ENCODE peak calls at places on chromosomes 7 and 10, in seven cellular contexts. One of them, this sample, is unnamed.

GRCh38 chr10:28838908-28839307 is 161.6 kb downstream of the BAMBI start:
- DNase-seq in psoas muscle: no peak
- DNase-seq in mucosa of descending colon: peak; percentile 56
- DNase-seq in aorta: no peak
- DNase-seq in heart right ventricle: no peak
- DNase-seq in uterus: no peak
- DNase-seq in lower lobe of right lung: no peak
- DNase-seq in this sample: no peak

GRCh38 chr7:14332155-14332554 is 342.7 kb upstream of the ETV1 start:
- DNase-seq in aorta: no peak
- DNase-seq in psoas muscle: no peak
- DNase-seq in uterus: no peak
- DNase-seq in mucosa of descending colon: no peak
- DNase-seq in heart right ventricle: peak; percentile 16
- DNase-seq in lower lobe of right lung: no peak
- DNase-seq in this sample: no peak

GRCh38 chr10:27153325-27153724 is 859 bp downstream of the YME1L1 start:
- DNase-seq in mucosa of descending colon: no peak
- DNase-seq in heart right ventricle: no peak
- DNase-seq in psoas muscle: no peak
- DNase-seq in lower lobe of right lung: no peak
- DNase-seq in uterus: no peak
- DNase-seq in aorta: no peak
- DNase-seq in this sample: no peak

GRCh38 chr10:75395171-75395954 is 6.2 kb downstream of the ZNF503 start:
- DNase-seq in lower lobe of right lung: peak; percentile 75
- DNase-seq in aorta: peak; percentile 88
- DNase-seq in mucosa of descending colon: peak; percentile 48
- DNase-seq in psoas muscle: peak; percentile 70
- DNase-seq in uterus: peak; percentile 73
- DNase-seq in heart right ventricle: no peak
- DNase-seq in this sample: peak; percentile 88

GRCh38 chr10:80414126-80414898 is 6.0 kb downstream of the PRXL2A start:
- DNase-seq in heart right ventricle: no peak
- DNase-seq in mucosa of descending colon: peak; percentile 62
- DNase-seq in lower lobe of right lung: no peak
- DNase-seq in aorta: no peak
- DNase-seq in uterus: no peak
- DNase-seq in psoas muscle: no peak
- DNase-seq in this sample: no peak

GRCh38 chr7:24800073-24800472 is 42.8 kb upstream of the GSDME start:
- DNase-seq in heart right ventricle: no peak
- DNase-seq in lower lobe of right lung: no peak
- DNase-seq in mucosa of descending colon: no peak
- DNase-seq in uterus: no peak
- DNase-seq in aorta: no peak
- DNase-seq in psoas muscle: no peak
- DNase-seq in this sample: no peak

GRCh38 chr7:92586403-92586802 is 3.8 kb downstream of the FAM133B start:
- DNase-seq in heart right ventricle: no peak
- DNase-seq in aorta: no peak
- DNase-seq in psoas muscle: no peak
- DNase-seq in uterus: no peak
- DNase-seq in mucosa of descending colon: no peak
- DNase-seq in lower lobe of right lung: no peak
- DNase-seq in this sample: no peak

GRCh38 chr7:64602518-64602917 is 39.6 kb upstream of the ZNF680 start:
- DNase-seq in uterus: no peak
- DNase-seq in mucosa of descending colon: no peak
- DNase-seq in heart right ventricle: no peak
- DNase-seq in lower lobe of right lung: no peak
- DNase-seq in aorta: no peak
- DNase-seq in psoas muscle: no peak
- DNase-seq in this sample: no peak

GRCh38 chr7:98805956-98806838 is 63.6 kb downstream of the TMEM130 start:
- DNase-seq in uterus: no peak
- DNase-seq in heart right ventricle: no peak
- DNase-seq in mucosa of descending colon: no peak
- DNase-seq in lower lobe of right lung: no peak
- DNase-seq in aorta: no peak
- DNase-seq in psoas muscle: no peak
- DNase-seq in this sample: no peak

GRCh38 chr7:82087099-82087498 is 317.3 kb upstream of the HGF start:
- DNase-seq in lower lobe of right lung: no peak
- DNase-seq in psoas muscle: no peak
- DNase-seq in aorta: no peak
- DNase-seq in heart right ventricle: no peak
- DNase-seq in mucosa of descending colon: no peak
- DNase-seq in uterus: no peak
- DNase-seq in this sample: no peak

GRCh38 chr10:15316144-15316543 is 54.9 kb downstream of the FAM171A1 start:
- DNase-seq in mucosa of descending colon: no peak
- DNase-seq in aorta: no peak
- DNase-seq in lower lobe of right lung: no peak
- DNase-seq in uterus: no peak
- DNase-seq in heart right ventricle: no peak
- DNase-seq in psoas muscle: no peak
- DNase-seq in this sample: no peak

GRCh38 chr10:28202941-28203352 is 99.9 kb downstream of the MPP7 start:
- DNase-seq in lower lobe of right lung: no peak
- DNase-seq in heart right ventricle: peak; percentile 14
- DNase-seq in psoas muscle: peak; percentile 35
- DNase-seq in uterus: peak; percentile 62
- DNase-seq in aorta: no peak
- DNase-seq in mucosa of descending colon: no peak
- DNase-seq in this sample: no peak

GRCh38 chr10:86715156-86715795 is 41.1 kb upstream of the BMPR1A start:
- DNase-seq in lower lobe of right lung: no peak
- DNase-seq in aorta: no peak
- DNase-seq in heart right ventricle: no peak
- DNase-seq in uterus: no peak
- DNase-seq in mucosa of descending colon: no peak
- DNase-seq in psoas muscle: no peak
- DNase-seq in this sample: no peak

GRCh38 chr7:54333952-54334351 is 208.2 kb upstream of the VSTM2A start:
- DNase-seq in mucosa of descending colon: no peak
- DNase-seq in heart right ventricle: no peak
- DNase-seq in uterus: no peak
- DNase-seq in aorta: no peak
- DNase-seq in psoas muscle: no peak
- DNase-seq in lower lobe of right lung: no peak
- DNase-seq in this sample: no peak

GRCh38 chr10:97736403-97736901 is 476 bp upstream of the ZFYVE27 start:
- DNase-seq in mucosa of descending colon: no peak
- DNase-seq in lower lobe of right lung: no peak
- DNase-seq in heart right ventricle: no peak
- DNase-seq in psoas muscle: no peak
- DNase-seq in aorta: peak; percentile 10
- DNase-seq in uterus: no peak
- DNase-seq in this sample: no peak

GRCh38 chr7:5094641-5095040 is 49.0 kb downstream of the RBAK start:
- DNase-seq in lower lobe of right lung: no peak
- DNase-seq in aorta: no peak
- DNase-seq in mucosa of descending colon: no peak
- DNase-seq in psoas muscle: no peak
- DNase-seq in uterus: no peak
- DNase-seq in heart right ventricle: no peak
- DNase-seq in this sample: no peak

GRCh38 chr10:69567920-69568319 is 5.3 kb downstream of the NEUROG3 start:
- DNase-seq in uterus: no peak
- DNase-seq in psoas muscle: peak; percentile 43
- DNase-seq in aorta: peak; percentile 85
- DNase-seq in heart right ventricle: peak; percentile 54
- DNase-seq in lower lobe of right lung: no peak
- DNase-seq in mucosa of descending colon: peak; percentile 61
- DNase-seq in this sample: peak; percentile 74

GRCh38 chr10:126400641-126401040 is 12.4 kb upstream of the ADAM12 start:
- DNase-seq in uterus: no peak
- DNase-seq in mucosa of descending colon: no peak
- DNase-seq in psoas muscle: no peak
- DNase-seq in lower lobe of right lung: no peak
- DNase-seq in heart right ventricle: no peak
- DNase-seq in aorta: no peak
- DNase-seq in this sample: no peak

GRCh38 chr10:11712761-11713160 is 29.4 kb upstream of the ECHDC3 start:
- DNase-seq in mucosa of descending colon: no peak
- DNase-seq in heart right ventricle: no peak
- DNase-seq in aorta: no peak
- DNase-seq in psoas muscle: no peak
- DNase-seq in uterus: no peak
- DNase-seq in lower lobe of right lung: no peak
- DNase-seq in this sample: no peak

GRCh38 chr7:104968648-104969047 is 45.4 kb upstream of the KMT2E start:
- DNase-seq in psoas muscle: no peak
- DNase-seq in uterus: no peak
- DNase-seq in lower lobe of right lung: no peak
- DNase-seq in aorta: no peak
- DNase-seq in mucosa of descending colon: no peak
- DNase-seq in heart right ventricle: no peak
- DNase-seq in this sample: no peak

DNA sequence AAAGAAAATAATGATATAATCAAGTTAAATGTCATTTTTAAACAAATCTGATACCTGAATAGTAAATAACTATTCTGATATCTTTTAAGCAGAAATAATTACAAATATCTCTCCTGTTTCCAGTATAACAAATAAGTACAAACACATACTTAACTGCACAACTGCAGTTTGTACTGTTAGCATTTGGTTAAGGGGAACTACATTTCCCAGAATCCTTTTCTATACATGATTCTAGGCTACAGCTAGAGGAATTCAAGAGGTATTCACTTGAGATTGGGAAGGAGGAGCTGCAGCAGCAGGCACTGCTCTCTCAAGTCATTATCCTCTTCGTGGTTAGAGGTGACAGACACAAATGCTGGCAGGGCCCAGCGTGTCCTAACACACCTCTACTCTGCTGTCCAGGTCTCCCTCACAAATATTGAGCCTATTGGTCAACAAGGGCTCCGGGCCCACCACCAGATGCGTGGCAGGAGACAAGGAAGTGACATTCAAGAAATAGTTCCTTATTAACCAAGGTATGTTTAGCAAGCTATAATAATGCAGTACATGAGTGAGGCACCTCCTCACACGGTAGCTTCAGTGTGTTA is 255.1 kb upstream of the MKLN1 start:
- DNase-seq in uterus: no peak
- DNase-seq in mucosa of descending colon: no peak
- DNase-seq in heart right ventricle: no peak
- DNase-seq in lower lobe of right lung: no peak
- DNase-seq in psoas muscle: no peak
- DNase-seq in aorta: no peak
- DNase-seq in this sample: no peak
- H3K4me1 ChIP-seq in uterus: peaks cover under 1% of the 10 kb centered on the region
- H3K4me1 ChIP-seq in mucosa of descending colon: peaks cover 8% of the 10 kb centered on the region
- H3K4me1 ChIP-seq in heart right ventricle: peaks cover 64% of the 10 kb centered on the region
- H3K4me1 ChIP-seq in lower lobe of right lung: peaks cover 82% of the 10 kb centered on the region
- H3K4me1 ChIP-seq in psoas muscle: peaks cover 67% of the 10 kb centered on the region
- H3K4me1 ChIP-seq in aorta: peaks cover 8% of the 10 kb centered on the region
- H3K4me1 ChIP-seq in this sample: peaks cover 70% of the 10 kb centered on the region

GRCh38 chr7:116576350-116577319 is 51.8 kb downstream of the CAV1 start:
- DNase-seq in uterus: no peak
- DNase-seq in aorta: peak; percentile 83
- DNase-seq in heart right ventricle: no peak
- DNase-seq in mucosa of descending colon: no peak
- DNase-seq in psoas muscle: no peak
- DNase-seq in lower lobe of right lung: no peak
- DNase-seq in this sample: no peak
- H3K4me1 ChIP-seq in uterus: no peaks in the 10 kb centered on the region
- H3K4me1 ChIP-seq in aorta: peaks cover 9% of the 10 kb centered on the region
- H3K4me1 ChIP-seq in heart right ventricle: peaks cover 27% of the 10 kb centered on the region
- H3K4me1 ChIP-seq in mucosa of descending colon: peaks cover 11% of the 10 kb centered on the region
- H3K4me1 ChIP-seq in psoas muscle: peaks cover 14% of the 10 kb centered on the region
- H3K4me1 ChIP-seq in lower lobe of right lung: peaks cover 53% of the 10 kb centered on the region
- H3K4me1 ChIP-seq in this sample: peaks cover 16% of the 10 kb centered on the region

DNA sequence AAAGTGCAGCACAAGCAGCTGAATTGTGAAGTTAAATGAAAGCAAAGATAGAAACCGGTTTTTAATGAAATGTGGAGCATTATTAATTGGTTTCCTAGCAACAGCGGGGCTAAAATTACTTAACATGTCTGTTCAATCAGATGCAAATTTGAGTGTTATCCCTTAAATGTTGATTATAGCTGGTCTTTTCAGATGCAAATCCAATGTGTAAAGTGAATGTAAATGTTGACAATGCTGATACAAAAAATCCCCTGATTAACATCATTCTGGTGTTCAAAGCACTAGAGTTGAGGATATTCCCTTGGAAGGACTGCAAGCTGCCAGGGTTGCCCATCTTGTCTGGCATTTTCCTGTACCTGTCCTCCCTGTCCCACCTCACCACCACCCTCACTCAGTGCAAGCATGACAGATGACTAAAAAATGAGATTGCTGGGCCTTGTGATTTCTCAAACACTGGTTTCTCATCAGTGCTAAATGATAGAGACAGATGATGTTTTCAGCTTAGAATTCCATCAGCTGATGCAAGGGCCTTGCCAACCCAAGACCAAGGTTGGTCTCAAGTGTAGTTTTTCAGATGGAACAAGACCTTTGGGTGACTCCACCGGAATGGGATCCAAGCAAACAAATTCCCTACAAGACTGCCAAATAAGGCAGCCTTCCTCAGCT is 55.1 kb downstream of the JAZF1 start:
- DNase-seq in aorta: no peak
- DNase-seq in mucosa of descending colon: no peak
- DNase-seq in heart right ventricle: no peak
- DNase-seq in psoas muscle: no peak
- DNase-seq in uterus: peak; percentile 44
- DNase-seq in lower lobe of right lung: no peak
- DNase-seq in this sample: no peak
- H3K4me1 ChIP-seq in aorta: no peaks in the 10 kb centered on the region
- H3K4me1 ChIP-seq in mucosa of descending colon: no peaks in the 10 kb centered on the region
- H3K4me1 ChIP-seq in heart right ventricle: no peaks in the 10 kb centered on the region
- H3K4me1 ChIP-seq in psoas muscle: peaks cover 12% of the 10 kb centered on the region
- H3K4me1 ChIP-seq in uterus: peaks cover 7% of the 10 kb centered on the region
- H3K4me1 ChIP-seq in lower lobe of right lung: peaks cover 5% of the 10 kb centered on the region
- H3K4me1 ChIP-seq in this sample: peaks cover 9% of the 10 kb centered on the region

GRCh38 chr7:815284-816216 is 16.7 kb upstream of the SUN1 start:
- DNase-seq in mucosa of descending colon: peak; percentile 47
- DNase-seq in lower lobe of right lung: peak; percentile 41
- DNase-seq in uterus: peak; percentile 53
- DNase-seq in psoas muscle: no peak
- DNase-seq in aorta: peak; percentile 79
- DNase-seq in heart right ventricle: no peak
- DNase-seq in this sample: peak; percentile 75

GRCh38 chr7:816300-816750 is 16.0 kb upstream of the SUN1 start:
- DNase-seq in uterus: peak; percentile 98
- DNase-seq in heart right ventricle: peak; percentile 98
- DNase-seq in lower lobe of right lung: peak; percentile 98
- DNase-seq in psoas muscle: peak; percentile 99
- DNase-seq in aorta: peak; percentile 99
- DNase-seq in mucosa of descending colon: peak; percentile 97
- DNase-seq in this sample: peak; percentile 99

GRCh38 chr7:820341-820740 is 11.9 kb upstream of the SUN1 start:
- DNase-seq in heart right ventricle: no peak
- DNase-seq in lower lobe of right lung: no peak
- DNase-seq in mucosa of descending colon: no peak
- DNase-seq in psoas muscle: no peak
- DNase-seq in aorta: no peak
- DNase-seq in uterus: no peak
- DNase-seq in this sample: no peak

GRCh38 chr7:816751-817671 is 15.3 kb upstream of the SUN1 start:
- DNase-seq in psoas muscle: no peak
- DNase-seq in lower lobe of right lung: peak; percentile 48
- DNase-seq in uterus: no peak
- DNase-seq in aorta: peak; percentile 78
- DNase-seq in heart right ventricle: no peak
- DNase-seq in mucosa of descending colon: peak; percentile 46
- DNase-seq in this sample: peak; percentile 75

GRCh38 chr7:818031-818699 is 14.1 kb upstream of the SUN1 start:
- DNase-seq in psoas muscle: no peak
- DNase-seq in aorta: peak; percentile 20
- DNase-seq in heart right ventricle: no peak
- DNase-seq in uterus: no peak
- DNase-seq in lower lobe of right lung: no peak
- DNase-seq in mucosa of descending colon: no peak
- DNase-seq in this sample: no peak
- H3K4me1 ChIP-seq in psoas muscle: peaks cover 66% of the 10 kb centered on the region
- H3K4me1 ChIP-seq in aorta: no peaks in the 10 kb centered on the region
- H3K4me1 ChIP-seq in heart right ventricle: peaks cover 63% of the 10 kb centered on the region
- H3K4me1 ChIP-seq in uterus: peaks cover 10% of the 10 kb centered on the region
- H3K4me1 ChIP-seq in lower lobe of right lung: peaks cover 49% of the 10 kb centered on the region
- H3K4me1 ChIP-seq in mucosa of descending colon: peaks cover 17% of the 10 kb centered on the region
- H3K4me1 ChIP-seq in this sample: peaks cover 28% of the 10 kb centered on the region